ENCODE peak calls at places on chromosomes 2 and 18, in nine cellular contexts. One of them, this sample, is unnamed.
A peak's percentile ranks its signal among the peaks of the same experiment; 100 is the strongest.

GRCh38 chr2:174333502-174334277 is 1.1 kb upstream of the SP9 start:
- DNase-seq in body of pancreas: no peak
- DNase-seq in Peyer's patch: no peak
- DNase-seq in suprapubic skin: peak; percentile 65
- DNase-seq in ovary: no peak
- DNase-seq in endothelial cell of umbilical vein: no peak
- DNase-seq in HCT116: no peak
- DNase-seq in transverse colon: no peak
- DNase-seq in uterus: no peak
- DNase-seq in this sample: no peak

GRCh38 chr2:18684202-18685040 is 95.1 kb upstream of the NT5C1B start:
- DNase-seq in body of pancreas: no peak
- DNase-seq in Peyer's patch: no peak
- DNase-seq in suprapubic skin: no peak
- DNase-seq in ovary: no peak
- DNase-seq in endothelial cell of umbilical vein: no peak
- DNase-seq in HCT116: no peak
- DNase-seq in transverse colon: peak; percentile 13
- DNase-seq in uterus: no peak
- DNase-seq in this sample: no peak

GRCh38 chr2:108297436-108298141 is 8.9 kb downstream of the SULT1C2 start:
- DNase-seq in body of pancreas: no peak
- DNase-seq in Peyer's patch: no peak
- DNase-seq in suprapubic skin: no peak
- DNase-seq in ovary: no peak
- DNase-seq in endothelial cell of umbilical vein: no peak
- DNase-seq in HCT116: no peak
- DNase-seq in transverse colon: no peak
- DNase-seq in uterus: no peak
- DNase-seq in this sample: no peak

GRCh38 chr18:2971741-2972552 is 41.0 kb downstream of the LPIN2 start:
- DNase-seq in body of pancreas: no peak
- DNase-seq in Peyer's patch: peak; percentile 92
- DNase-seq in suprapubic skin: no peak
- DNase-seq in ovary: peak; percentile 49
- DNase-seq in endothelial cell of umbilical vein: no peak
- DNase-seq in HCT116: no peak
- DNase-seq in transverse colon: peak; percentile 59
- DNase-seq in uterus: peak; percentile 42
- DNase-seq in this sample: peak; percentile 55

GRCh38 chr18:26556573-26556972 is 8.2 kb upstream of the KCTD1 start:
- DNase-seq in body of pancreas: no peak
- DNase-seq in Peyer's patch: no peak
- DNase-seq in suprapubic skin: no peak
- DNase-seq in ovary: no peak
- DNase-seq in endothelial cell of umbilical vein: no peak
- DNase-seq in HCT116: no peak
- DNase-seq in transverse colon: no peak
- DNase-seq in uterus: no peak
- DNase-seq in this sample: no peak

GRCh38 chr2:226771067-226771466 is 28.6 kb downstream of the IRS1 start:
- DNase-seq in body of pancreas: no peak
- DNase-seq in Peyer's patch: no peak
- DNase-seq in suprapubic skin: no peak
- DNase-seq in ovary: no peak
- DNase-seq in endothelial cell of umbilical vein: no peak
- DNase-seq in HCT116: no peak
- DNase-seq in transverse colon: peak; percentile 54
- DNase-seq in uterus: no peak
- DNase-seq in this sample: no peak

GRCh38 chr2:85699325-85699724 is 5.2 kb downstream of the GNLY start:
- DNase-seq in body of pancreas: no peak
- DNase-seq in Peyer's patch: no peak
- DNase-seq in suprapubic skin: no peak
- DNase-seq in ovary: no peak
- DNase-seq in endothelial cell of umbilical vein: no peak
- DNase-seq in HCT116: no peak
- DNase-seq in transverse colon: no peak
- DNase-seq in uterus: no peak
- DNase-seq in this sample: no peak

GRCh38 chr2:29450823-29451222 is 335.6 kb downstream of the CLIP4 start:
- DNase-seq in body of pancreas: no peak
- DNase-seq in Peyer's patch: no peak
- DNase-seq in suprapubic skin: no peak
- DNase-seq in ovary: no peak
- DNase-seq in endothelial cell of umbilical vein: no peak
- DNase-seq in HCT116: no peak
- DNase-seq in transverse colon: no peak
- DNase-seq in uterus: no peak
- DNase-seq in this sample: no peak

GRCh38 chr2:151260492-151261239 is 997 bp downstream of the RBM43 start:
- DNase-seq in body of pancreas: no peak
- DNase-seq in Peyer's patch: no peak
- DNase-seq in suprapubic skin: no peak
- DNase-seq in ovary: no peak
- DNase-seq in endothelial cell of umbilical vein: peak; percentile 80
- DNase-seq in HCT116: no peak
- DNase-seq in transverse colon: no peak
- DNase-seq in uterus: no peak
- DNase-seq in this sample: no peak

GRCh38 chr2:3470166-3470651 is 49.1 kb downstream of the ADI1 start:
- DNase-seq in body of pancreas: peak; percentile 52
- DNase-seq in Peyer's patch: no peak
- DNase-seq in suprapubic skin: peak; percentile 80
- DNase-seq in ovary: peak; percentile 89
- DNase-seq in endothelial cell of umbilical vein: no peak
- DNase-seq in HCT116: no peak
- DNase-seq in transverse colon: no peak
- DNase-seq in uterus: peak; percentile 87
- DNase-seq in this sample: no peak

GRCh38 chr2:3214065-3214464 is 163.6 kb downstream of the EIPR1 start:
- DNase-seq in body of pancreas: no peak
- DNase-seq in Peyer's patch: no peak
- DNase-seq in suprapubic skin: no peak
- DNase-seq in ovary: no peak
- DNase-seq in endothelial cell of umbilical vein: no peak
- DNase-seq in HCT116: no peak
- DNase-seq in transverse colon: no peak
- DNase-seq in uterus: no peak
- DNase-seq in this sample: no peak

GRCh38 chr18:48926420-48926857 is 24.3 kb downstream of the SMAD7 start:
- DNase-seq in body of pancreas: no peak
- DNase-seq in Peyer's patch: peak; percentile 87
- DNase-seq in suprapubic skin: no peak
- DNase-seq in ovary: no peak
- DNase-seq in endothelial cell of umbilical vein: no peak
- DNase-seq in HCT116: no peak
- DNase-seq in transverse colon: peak; percentile 80
- DNase-seq in uterus: no peak
- DNase-seq in this sample: peak; percentile 85

GRCh38 chr2:193793914-193794313 is 1599.2 kb upstream of the TMEFF2 start:
- DNase-seq in body of pancreas: no peak
- DNase-seq in Peyer's patch: no peak
- DNase-seq in suprapubic skin: no peak
- DNase-seq in ovary: no peak
- DNase-seq in endothelial cell of umbilical vein: no peak
- DNase-seq in HCT116: no peak
- DNase-seq in transverse colon: no peak
- DNase-seq in uterus: no peak
- DNase-seq in this sample: no peak

GRCh38 chr18:50560681-50561629 is 1.1 kb downstream of the MAPK4 start:
- DNase-seq in body of pancreas: peak; percentile 25
- DNase-seq in Peyer's patch: no peak
- DNase-seq in suprapubic skin: peak; percentile 60
- DNase-seq in ovary: no peak
- DNase-seq in endothelial cell of umbilical vein: no peak
- DNase-seq in HCT116: no peak
- DNase-seq in transverse colon: no peak
- DNase-seq in uterus: no peak
- DNase-seq in this sample: peak; percentile 55

GRCh38 chr2:233080836-233081229 is 20.7 kb downstream of the INPP5D start:
- DNase-seq in body of pancreas: no peak
- DNase-seq in Peyer's patch: peak; percentile 45
- DNase-seq in suprapubic skin: peak; percentile 37
- DNase-seq in ovary: no peak
- DNase-seq in endothelial cell of umbilical vein: no peak
- DNase-seq in HCT116: no peak
- DNase-seq in transverse colon: no peak
- DNase-seq in uterus: no peak
- DNase-seq in this sample: no peak

GRCh38 chr2:233082222-233082933 is 22.2 kb downstream of the INPP5D start:
- DNase-seq in body of pancreas: no peak
- DNase-seq in Peyer's patch: peak; percentile 53
- DNase-seq in suprapubic skin: peak; percentile 18
- DNase-seq in ovary: no peak
- DNase-seq in endothelial cell of umbilical vein: no peak
- DNase-seq in HCT116: no peak
- DNase-seq in transverse colon: no peak
- DNase-seq in uterus: no peak
- DNase-seq in this sample: peak; percentile 37

GRCh38 chr2:233079953-233080835 is 20.1 kb downstream of the INPP5D start:
- DNase-seq in body of pancreas: no peak
- DNase-seq in Peyer's patch: peak; percentile 54
- DNase-seq in suprapubic skin: peak; percentile 21
- DNase-seq in ovary: no peak
- DNase-seq in endothelial cell of umbilical vein: no peak
- DNase-seq in HCT116: no peak
- DNase-seq in transverse colon: no peak
- DNase-seq in uterus: no peak
- DNase-seq in this sample: no peak

GRCh38 chr2:233081731-233082221 is 21.6 kb downstream of the INPP5D start:
- DNase-seq in body of pancreas: no peak
- DNase-seq in Peyer's patch: peak; percentile 45
- DNase-seq in suprapubic skin: peak; percentile 40
- DNase-seq in ovary: no peak
- DNase-seq in endothelial cell of umbilical vein: no peak
- DNase-seq in HCT116: no peak
- DNase-seq in transverse colon: no peak
- DNase-seq in uterus: no peak
- DNase-seq in this sample: no peak

GRCh38 chr2:233081232-233081730 is 21.1 kb downstream of the INPP5D start:
- DNase-seq in body of pancreas: no peak
- DNase-seq in Peyer's patch: peak; percentile 62
- DNase-seq in suprapubic skin: peak; percentile 49
- DNase-seq in ovary: no peak
- DNase-seq in endothelial cell of umbilical vein: no peak
- DNase-seq in HCT116: no peak
- DNase-seq in transverse colon: no peak
- DNase-seq in uterus: no peak
- DNase-seq in this sample: no peak
- TF ChIP-seq POLR2A in body of pancreas: no peak
- TF ChIP-seq POLR2A in Peyer's patch: no peak
- TF ChIP-seq POLR2A in suprapubic skin: no peak
- TF ChIP-seq POLR2A in ovary: no peak
- TF ChIP-seq POLR2A in endothelial cell of umbilical vein: no peak
- TF ChIP-seq POLR2A in HCT116: no peak
- TF ChIP-seq POLR2A in transverse colon: no peak
- TF ChIP-seq POLR2A in uterus: no peak
- TF ChIP-seq POLR2A in this sample: no peak

DNA sequence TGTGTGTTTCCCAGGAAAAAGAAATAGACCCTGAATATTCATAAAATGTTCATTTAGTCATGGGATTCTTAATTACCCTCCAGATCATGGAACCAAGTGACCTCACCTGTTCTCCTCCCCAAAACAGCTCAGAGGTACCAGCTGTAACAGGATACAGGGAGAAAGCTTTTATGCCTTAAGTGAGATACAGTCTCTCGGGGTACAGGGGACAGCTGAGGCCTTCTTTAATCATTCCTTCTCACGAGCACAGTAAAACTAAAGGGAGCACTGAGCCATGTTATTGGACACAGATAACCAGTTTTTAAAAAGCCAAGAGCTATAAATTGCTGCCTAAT is 16.6 kb downstream of the EPHA4 start:
- DNase-seq in body of pancreas: no peak
- DNase-seq in Peyer's patch: no peak
- DNase-seq in suprapubic skin: no peak
- DNase-seq in ovary: no peak
- DNase-seq in endothelial cell of umbilical vein: no peak
- DNase-seq in HCT116: no peak
- DNase-seq in transverse colon: no peak
- DNase-seq in uterus: no peak
- DNase-seq in this sample: no peak
- H3K27ac ChIP-seq in body of pancreas: no peak overlapping the region
- H3K27ac ChIP-seq in Peyer's patch: no peak overlapping the region
- H3K27ac ChIP-seq in suprapubic skin: no peak overlapping the region
- H3K27ac ChIP-seq in ovary: no peak overlapping the region
- H3K27ac ChIP-seq in endothelial cell of umbilical vein: no peak overlapping the region
- H3K27ac ChIP-seq in HCT116: no peak overlapping the region
- H3K27ac ChIP-seq in transverse colon: no peak overlapping the region
- H3K27ac ChIP-seq in uterus: peak overlapping the region; percentile 49
- H3K27ac ChIP-seq in this sample: no peak overlapping the region

GRCh38 chr2:65077898-65078297 is 21.7 kb downstream of the CEP68 start:
- DNase-seq in body of pancreas: no peak
- DNase-seq in Peyer's patch: no peak
- DNase-seq in suprapubic skin: no peak
- DNase-seq in ovary: no peak
- DNase-seq in endothelial cell of umbilical vein: no peak
- DNase-seq in HCT116: no peak
- DNase-seq in transverse colon: no peak
- DNase-seq in uterus: no peak
- DNase-seq in this sample: peak; percentile 27
- TF ChIP-seq CTCF in body of pancreas: no peak
- TF ChIP-seq CTCF in Peyer's patch: no peak
- TF ChIP-seq CTCF in suprapubic skin: no peak
- TF ChIP-seq CTCF in ovary: no peak
- TF ChIP-seq CTCF in endothelial cell of umbilical vein: no peak
- TF ChIP-seq CTCF in HCT116: no peak
- TF ChIP-seq CTCF in transverse colon: no peak
- TF ChIP-seq CTCF in uterus: no peak
- TF ChIP-seq CTCF in this sample: no peak

GRCh38 chr2:197147942-197148341 is 162.6 kb downstream of the ANKRD44 start:
- DNase-seq in body of pancreas: no peak
- DNase-seq in Peyer's patch: peak; percentile 54
- DNase-seq in suprapubic skin: no peak
- DNase-seq in ovary: no peak
- DNase-seq in endothelial cell of umbilical vein: no peak
- DNase-seq in HCT116: no peak
- DNase-seq in transverse colon: no peak
- DNase-seq in uterus: no peak
- DNase-seq in this sample: no peak

GRCh38 chr2:197144183-197144582 is 166.4 kb downstream of the ANKRD44 start:
- DNase-seq in body of pancreas: no peak
- DNase-seq in Peyer's patch: no peak
- DNase-seq in suprapubic skin: no peak
- DNase-seq in ovary: no peak
- DNase-seq in endothelial cell of umbilical vein: no peak
- DNase-seq in HCT116: no peak
- DNase-seq in transverse colon: no peak
- DNase-seq in uterus: no peak
- DNase-seq in this sample: no peak

GRCh38 chr2:197148401-197148800 is 162.2 kb downstream of the ANKRD44 start:
- DNase-seq in body of pancreas: no peak
- DNase-seq in Peyer's patch: no peak
- DNase-seq in suprapubic skin: no peak
- DNase-seq in ovary: no peak
- DNase-seq in endothelial cell of umbilical vein: no peak
- DNase-seq in HCT116: no peak
- DNase-seq in transverse colon: no peak
- DNase-seq in uterus: no peak
- DNase-seq in this sample: no peak

GRCh38 chr2:197146995-197147394 is 163.6 kb downstream of the ANKRD44 start:
- DNase-seq in body of pancreas: no peak
- DNase-seq in Peyer's patch: no peak
- DNase-seq in suprapubic skin: no peak
- DNase-seq in ovary: no peak
- DNase-seq in endothelial cell of umbilical vein: no peak
- DNase-seq in HCT116: no peak
- DNase-seq in transverse colon: no peak
- DNase-seq in uterus: no peak
- DNase-seq in this sample: no peak

GRCh38 chr2:197145471-197146056 is 165.0 kb downstream of the ANKRD44 start:
- DNase-seq in body of pancreas: no peak
- DNase-seq in Peyer's patch: peak; percentile 83
- DNase-seq in suprapubic skin: no peak
- DNase-seq in ovary: no peak
- DNase-seq in endothelial cell of umbilical vein: no peak
- DNase-seq in HCT116: no peak
- DNase-seq in transverse colon: peak; percentile 20
- DNase-seq in uterus: no peak
- DNase-seq in this sample: no peak
- TF ChIP-seq POLR2A in body of pancreas: no peak
- TF ChIP-seq POLR2A in Peyer's patch: no peak
- TF ChIP-seq POLR2A in suprapubic skin: no peak
- TF ChIP-seq POLR2A in ovary: no peak
- TF ChIP-seq POLR2A in endothelial cell of umbilical vein: no peak
- TF ChIP-seq POLR2A in HCT116: no peak
- TF ChIP-seq POLR2A in transverse colon: no peak
- TF ChIP-seq POLR2A in uterus: no peak
- TF ChIP-seq POLR2A in this sample: no peak